ENCODE peak calls at places on chromosomes 16 and 17, in seven cellular contexts. C is PC-3, H is endothelial cell of umbilical vein, B is SK-N-SH, Z is mesenchymal stem cell, O is OCI-LY7, I is osteoblast. J is an unnamed sample.
A peak's percentile ranks its signal among the peaks of the same experiment; 100 is the strongest.

GRCh38 chr16:85788819-85789218 is 10.5 kb downstream of the EMC8 start:
- DNase-seq in I (no peak), O (no peak), H (no peak), C (no peak), B (no peak), Z (no peak), J (no peak)

GRCh38 chr16:72787130-72787518 is 260.8 kb downstream of the ZFHX3 start:
- DNase-seq in O (no peak), Z (no peak), H (no peak), B (no peak), C (no peak), I (peak; percentile 79), J (no peak)

GRCh38 chr16:1731603-1732002 is 25.6 kb downstream of the MAPK8IP3 start:
- DNase-seq in O (no peak), B (no peak), H (no peak), Z (no peak), C (no peak), I (peak; percentile 76), J (no peak)

GRCh38 chr17:1490643-1491405 is 1.7 kb downstream of the MYO1C start:
- DNase-seq in I (peak; percentile 98), Z (peak; percentile 65), C (peak; percentile 46), B (peak; percentile 90), H (peak; percentile 59), O (peak; percentile 78), J (peak; percentile 42)

GRCh38 chr16:57689772-57690558 is 4.6 kb upstream of the DRC7 start:
- DNase-seq in I (peak; percentile 69), B (no peak), O (peak; percentile 62), C (no peak), H (peak; percentile 14), Z (no peak), J (no peak)

GRCh38 chr17:7043544-7044268 is at the start of gene SLC16A11:
- DNase-seq in I (peak; percentile 90), B (peak; percentile 75), O (no peak), Z (no peak), H (peak; percentile 42), C (no peak), J (no peak)

GRCh38 chr16:20868890-20869289 is 31.3 kb downstream of the DCUN1D3 start:
- DNase-seq in C (no peak), I (peak; percentile 68), H (peak; percentile 74), O (no peak), Z (peak; percentile 53), B (peak; percentile 65), J (peak; percentile 51)

GRCh38 chr17:81065500-81065899 is 30.5 kb downstream of the BAIAP2 start:
- DNase-seq in C (no peak), Z (no peak), I (no peak), H (no peak), B (no peak), O (no peak), J (no peak)

GRCh38 chr17:50922739-50923405 is 56.7 kb upstream of the TOB1 start:
- DNase-seq in Z (no peak), H (no peak), I (peak; percentile 66), B (no peak), O (no peak), C (no peak), J (no peak)

DNA sequence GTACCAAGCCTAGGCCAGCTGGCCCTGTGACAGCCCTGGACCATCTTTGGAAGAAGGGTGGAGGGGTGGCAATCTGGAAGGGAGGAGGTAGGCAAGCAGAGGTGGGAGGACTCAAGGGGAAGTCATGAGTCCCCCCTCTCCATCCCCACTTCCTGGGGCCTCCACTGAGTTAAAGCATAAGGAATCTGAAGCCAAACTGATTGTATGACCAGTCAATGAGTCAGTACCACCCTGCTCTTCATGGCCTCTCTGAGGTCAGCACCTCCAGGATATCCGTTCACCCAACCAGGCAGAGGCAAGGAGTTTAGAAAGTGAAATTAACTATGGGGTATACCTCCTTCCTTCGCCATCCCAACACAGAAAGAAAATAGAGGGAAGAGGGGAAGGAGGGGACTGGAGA is 272.7 kb downstream of the SOX9 start:
- DNase-seq in C (peak; percentile 95), B (no peak), O (no peak), H (peak; percentile 14), I (peak; percentile 95), Z (peak; percentile 91), J (peak; percentile 77)
- H3K4me1 ChIP-seq in C (peaks cover 91% of the 10 kb centered on the region), B (peaks cover 61% of the 10 kb centered on the region), O (no peaks in the 10 kb centered on the region), H (peaks cover 19% of the 10 kb centered on the region), I (peaks cover 58% of the 10 kb centered on the region), Z (peaks cover 40% of the 10 kb centered on the region), J (peaks cover 59% of the 10 kb centered on the region)

GRCh38 chr17:8056976-8057625 is 18.2 kb downstream of the ALOX15B start:
- DNase-seq in I (peak; percentile 85), Z (peak; percentile 50), C (peak; percentile 36), B (no peak), O (no peak), H (no peak), J (no peak)

GRCh38 chr17:8057691-8058114 is 18.8 kb downstream of the ALOX15B start:
- DNase-seq in Z (peak; percentile 85), O (peak; percentile 90), C (peak; percentile 94), I (peak; percentile 89), B (peak; percentile 80), H (peak; percentile 76), J (peak; percentile 76)

GRCh38 chr17:8055851-8056231 is 17.0 kb downstream of the ALOX15B start:
- DNase-seq in Z (no peak), I (no peak), B (no peak), H (no peak), O (no peak), C (no peak), J (no peak)

GRCh38 chr17:8059131-8059530 is 20.3 kb downstream of the ALOX15B start:
- DNase-seq in B (no peak), C (no peak), I (peak; percentile 68), Z (no peak), O (no peak), H (no peak), J (peak; percentile 29)

GRCh38 chr17:8056232-8056975 is 17.5 kb downstream of the ALOX15B start:
- DNase-seq in B (no peak), O (peak; percentile 29), C (peak; percentile 88), H (peak; percentile 89), I (peak; percentile 92), Z (peak; percentile 95), J (peak; percentile 85)
- H2AFZ ChIP-seq in B (no peak overlapping the region), O (peak overlapping the region; percentile 43), C (peak overlapping the region; percentile 40), H (peak overlapping the region; percentile 85), I (no peak overlapping the region), Z (peak overlapping the region; percentile 6), J (peak overlapping the region; percentile 56)

DNA sequence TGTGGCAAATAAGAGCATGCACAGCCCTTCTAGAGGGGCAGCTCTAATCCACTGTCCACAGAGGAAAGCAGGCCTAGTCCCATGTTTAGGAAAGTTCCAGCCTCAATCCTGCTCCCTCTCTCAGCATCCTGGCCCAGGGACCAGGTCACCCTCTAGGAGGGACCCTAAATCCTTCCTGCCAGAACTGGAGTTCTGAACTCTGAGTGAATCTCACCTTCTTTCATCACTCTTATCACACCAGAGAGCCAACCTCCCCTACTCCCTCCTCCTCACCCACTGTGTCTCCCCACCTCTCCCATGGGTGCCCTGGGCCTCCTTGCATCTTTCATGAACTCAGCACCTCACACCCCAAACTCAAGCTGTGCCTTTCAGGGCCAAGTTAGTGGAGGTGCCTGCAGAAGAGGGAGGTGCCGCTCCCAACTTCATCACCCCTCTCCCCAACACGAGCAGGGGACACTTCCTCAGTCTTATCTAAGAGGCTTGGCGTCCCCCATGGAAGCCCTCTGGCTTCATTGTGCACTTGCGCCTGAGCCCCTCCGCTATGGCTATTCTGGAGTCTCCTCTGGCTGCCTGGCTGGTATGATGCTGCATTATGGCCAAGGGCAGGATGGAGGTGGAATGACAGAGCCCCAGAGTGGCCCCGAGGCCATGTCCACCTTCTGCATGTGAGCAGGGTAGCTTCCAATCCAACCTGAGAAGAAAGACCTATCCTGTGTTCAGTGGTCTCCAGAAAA is 31.7 kb downstream of the PIK3R6 start:
- DNase-seq in C (no peak), Z (no peak), I (no peak), B (no peak), H (no peak), O (no peak), J (no peak)
- H3K4me3 ChIP-seq in C (no peak overlapping the region), Z (no peak overlapping the region), I (no peak overlapping the region), B (no peak overlapping the region), H (no peak overlapping the region), O (no peak overlapping the region), J (no peak overlapping the region)

GRCh38 chr17:75978938-75979704 is at the start of the genes ACOX1 and TEN1:
- DNase-seq in C (peak; percentile 98), H (peak; percentile 95), O (peak; percentile 99), Z (peak; percentile 98), B (peak; percentile 97), I (peak; percentile 95), J (peak; percentile 94)
- H3K4me1 ChIP-seq in C (peaks cover 40% of the 10 kb centered on the region), H (peaks cover 19% of the 10 kb centered on the region), O (peaks cover 52% of the 10 kb centered on the region), Z (peaks cover 5% of the 10 kb centered on the region), B (peaks cover 20% of the 10 kb centered on the region), I (peaks cover 24% of the 10 kb centered on the region), J (peaks cover 13% of the 10 kb centered on the region)

GRCh38 chr17:76263896-76264295 is 1.3 kb upstream of the UBALD2 start:
- DNase-seq in B (no peak), C (no peak), I (no peak), H (no peak), Z (peak; percentile 17), O (no peak), J (no peak)

GRCh38 chr17:76260220-76260619 is 4.9 kb upstream of the UBALD2 start:
- DNase-seq in I (no peak), O (peak; percentile 69), C (no peak), B (no peak), Z (no peak), H (no peak), J (no peak)

GRCh38 chr17:76260669-76261068 is 4.5 kb upstream of the UBALD2 start:
- DNase-seq in I (no peak), H (no peak), O (no peak), B (no peak), C (no peak), Z (no peak), J (no peak)

GRCh38 chr17:76262732-76263344 is 2.3 kb upstream of the UBALD2 start:
- DNase-seq in H (peak; percentile 41), B (no peak), Z (peak; percentile 43), I (peak; percentile 18), C (peak; percentile 94), O (peak; percentile 85), J (peak; percentile 44)

GRCh38 chr17:76261421-76262215 is 3.5 kb upstream of the UBALD2 start:
- DNase-seq in H (peak; percentile 94), B (no peak), C (peak; percentile 33), Z (peak; percentile 18), I (peak; percentile 98), O (peak; percentile 86), J (no peak)
- H2AFZ ChIP-seq in H (peak overlapping the region; percentile 32), B (peak overlapping the region; percentile 96), C (no peak overlapping the region), Z (no peak overlapping the region), I (peak overlapping the region; percentile 53), O (peak overlapping the region; percentile 91), J (no peak overlapping the region)